ENCODE peak calls at places on chromosomes 13 and 19, in four cellular contexts. V is suprapubic skin, P is left lung, W is tibial artery. B is an unnamed sample.

GRCh38 chr13:100828226-100828625 is 153.6 kb upstream of the TMTC4 start:
- DNase-seq in V (no peak), W (no peak), P (no peak), B (no peak)

GRCh38 chr13:32255744-32256120 is 59.4 kb downstream of the ZAR1L start:
- DNase-seq in P (no peak), V (no peak), W (no peak), B (no peak)

GRCh38 chr13:99500839-99501134 is 485 bp upstream of the TM9SF2 start:
- DNase-seq in V (no peak), W (no peak), P (no peak), B (no peak)

GRCh38 chr13:108322206-108322824 is 52.8 kb downstream of the TNFSF13B start:
- DNase-seq in P (no peak), V (no peak), W (no peak), B (no peak)

GRCh38 chr13:64332048-64332447 is 2898.1 kb downstream of the PCDH9 start:
- DNase-seq in P (no peak), W (no peak), V (no peak), B (no peak)

GRCh38 chr13:113863511-113864302 is at the start of gene GAS6:
- DNase-seq in P (peak; percentile 88), V (peak; percentile 76), W (peak; percentile 86), B (no peak)

GRCh38 chr13:46845146-46845545 is 48.2 kb upstream of the ESD start:
- DNase-seq in P (no peak), V (no peak), W (no peak), B (no peak)

GRCh38 chr19:41709951-41710645 is 1.7 kb downstream of the CEACAM5 start:
- DNase-seq in V (no peak), P (no peak), W (peak; percentile 53), B (no peak)

GRCh38 chr13:24254151-24254810 is 55.1 kb upstream of the C1QTNF9 start:
- DNase-seq in W (no peak), V (no peak), P (no peak), B (no peak)

GRCh38 chr13:38685974-38686571 is 804 bp upstream of the FREM2 start:
- DNase-seq in W (no peak), V (no peak), P (peak; percentile 66), B (no peak)

GRCh38 chr13:43675577-43675976 is 111.2 kb downstream of the ENOX1 start:
- DNase-seq in V (no peak), P (peak; percentile 29), W (no peak), B (no peak)

GRCh38 chr19:41698746-41699230 is 9.6 kb upstream of the CEACAM5 start:
- DNase-seq in W (no peak), P (no peak), V (no peak), B (no peak)

GRCh38 chr13:92315265-92315664 is 911.3 kb upstream of the GPC6 start:
- DNase-seq in P (no peak), V (no peak), W (no peak), B (no peak)

GRCh38 chr19:35029737-35030256 is 473 bp upstream of the SCN1B start:
- DNase-seq in W (no peak), V (no peak), P (no peak), B (no peak)

DNA sequence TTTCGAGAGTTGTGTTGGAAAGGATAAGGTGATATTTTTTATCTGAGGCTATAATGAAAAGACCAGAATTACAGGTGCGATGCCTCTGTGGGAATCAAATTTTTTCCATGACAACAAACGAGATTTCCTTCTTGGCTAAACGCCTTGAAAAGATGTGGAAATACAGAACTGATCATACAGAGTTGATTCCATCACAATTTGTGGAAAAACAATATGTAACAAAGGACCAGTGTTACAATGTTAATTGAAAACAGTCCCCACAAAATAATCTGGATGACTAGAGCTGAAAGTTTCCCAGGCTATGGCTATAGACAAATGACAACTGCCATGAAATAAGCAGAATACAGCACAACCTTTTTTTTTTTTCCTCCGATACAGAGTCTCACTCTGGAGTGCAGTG is 628.9 kb downstream of the DIAPH3 start:
- DNase-seq in V (no peak), P (no peak), W (no peak), B (no peak)
- H3K27ac ChIP-seq in V (no peak overlapping the region), P (no peak overlapping the region), W (no peak overlapping the region), B (no peak overlapping the region)

GRCh38 chr19:6743071-6743470 is 3.6 kb downstream of the TRIP10 start:
- DNase-seq in W (no peak), V (no peak), P (peak; percentile 59), B (no peak)

GRCh38 chr19:6740589-6741348 is 1.3 kb downstream of the TRIP10 start:
- DNase-seq in W (peak; percentile 84), P (peak; percentile 90), V (peak; percentile 86), B (no peak)

GRCh38 chr19:6743714-6744380 is 4.4 kb downstream of the TRIP10 start:
- DNase-seq in V (no peak), W (no peak), P (peak; percentile 23), B (no peak)

GRCh38 chr19:6745965-6746364 is 6.5 kb downstream of the TRIP10 start:
- DNase-seq in W (no peak), P (no peak), V (no peak), B (no peak)

GRCh38 chr19:6744381-6745288 is 5.2 kb downstream of the TRIP10 start:
- DNase-seq in W (peak; percentile 97), V (peak; percentile 88), P (peak; percentile 93), B (peak; percentile 59)
- H3K4me3 ChIP-seq in W (peak overlapping the region; percentile 31), V (peak overlapping the region; percentile 21), P (peak overlapping the region; percentile 10), B (no peak overlapping the region)

GRCh38 chr19:12938054-12938535 is 314 bp upstream of the CALR start:
- DNase-seq in P (peak; percentile 98), W (peak; percentile 100), V (peak; percentile 100), B (peak; percentile 100)

GRCh38 chr19:12939292-12939606 is 840 bp downstream of the CALR start:
- DNase-seq in V (no peak), W (no peak), P (no peak), B (no peak)

GRCh38 chr19:12939908-12940533 is 1.6 kb downstream of the CALR start:
- DNase-seq in V (no peak), P (no peak), W (no peak), B (no peak)

GRCh38 chr19:12937243-12938053 is 961 bp upstream of the CALR start:
- DNase-seq in P (no peak), V (no peak), W (no peak), B (no peak)

DNA sequence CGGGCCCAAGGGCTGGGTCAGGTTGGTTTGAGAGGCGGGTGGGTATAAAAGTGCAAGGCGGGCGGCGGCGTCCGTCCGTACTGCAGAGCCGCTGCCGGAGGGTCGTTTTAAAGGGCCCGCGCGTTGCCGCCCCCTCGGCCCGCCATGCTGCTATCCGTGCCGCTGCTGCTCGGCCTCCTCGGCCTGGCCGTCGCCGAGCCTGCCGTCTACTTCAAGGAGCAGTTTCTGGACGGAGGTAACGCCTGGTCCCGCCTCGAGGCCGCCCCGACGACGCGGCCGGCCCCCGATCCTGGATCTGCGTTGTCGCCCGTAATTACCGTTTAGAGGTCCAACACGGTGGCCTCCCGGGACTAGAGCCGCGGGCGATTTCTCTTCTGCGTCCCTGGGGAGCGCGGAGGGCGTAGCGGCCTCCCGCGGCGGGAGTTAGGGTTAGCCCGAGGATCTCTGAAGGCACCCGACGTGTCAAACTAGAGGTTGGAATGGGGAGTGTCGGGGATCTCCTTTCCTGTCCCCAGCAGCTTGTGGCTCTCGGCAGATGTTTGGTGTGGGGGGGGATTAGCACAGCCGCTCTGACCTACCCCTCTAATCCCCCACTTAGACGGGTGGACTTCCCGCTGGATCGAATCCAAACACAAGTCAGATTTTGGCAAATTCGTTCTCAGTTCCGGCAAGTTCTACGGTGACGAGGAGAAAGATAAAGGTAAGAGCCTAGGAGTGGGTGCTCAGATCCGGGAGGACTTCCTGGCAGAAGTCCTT is at the start of gene CALR:
- DNase-seq in P (no peak), W (peak; percentile 79), V (no peak), B (no peak)
- TF ChIP-seq CTCF in P (peak; percentile 9), W (peak; percentile 24), V (no peak), B (peak; percentile 29)

GRCh38 chr19:17337675-17338439 is 504 bp downstream of the GTPBP3 start:
- DNase-seq in W (no peak), P (no peak), V (peak; percentile 73), B (no peak)
- H3K27ac ChIP-seq in W (peak overlapping the region; percentile 88), P (peak overlapping the region; percentile 92), V (peak overlapping the region; percentile 91), B (peak overlapping the region; percentile 98)

GRCh38 chr13:111623170-111623569 is 302.7 kb downstream of the TEX29 start:
- DNase-seq in P (no peak), V (no peak), W (no peak), B (peak; percentile 9)

GRCh38 chr13:111626371-111627305 is 306.2 kb downstream of the TEX29 start:
- DNase-seq in P (no peak), V (no peak), W (no peak), B (no peak)

GRCh38 chr13:111623743-111624505 is 303.5 kb downstream of the TEX29 start:
- DNase-seq in P (no peak), W (no peak), V (no peak), B (no peak)

GRCh38 chr13:111627596-111627995 is 307.2 kb downstream of the TEX29 start:
- DNase-seq in P (no peak), V (no peak), W (no peak), B (no peak)

GRCh38 chr13:111625526-111626315 is 305.3 kb downstream of the TEX29 start:
- DNase-seq in P (no peak), W (no peak), V (no peak), B (no peak)
- H3K4me3 ChIP-seq in P (no peak overlapping the region), W (no peak overlapping the region), V (no peak overlapping the region), B (no peak overlapping the region)

GRCh38 chr19:1057185-1057857 is 9.6 kb upstream of the ARHGAP45 start:
- DNase-seq in V (no peak), P (no peak), W (no peak), B (no peak)
- TF ChIP-seq CTCF in V (no peak), P (no peak), W (no peak), B (no peak)

DNA sequence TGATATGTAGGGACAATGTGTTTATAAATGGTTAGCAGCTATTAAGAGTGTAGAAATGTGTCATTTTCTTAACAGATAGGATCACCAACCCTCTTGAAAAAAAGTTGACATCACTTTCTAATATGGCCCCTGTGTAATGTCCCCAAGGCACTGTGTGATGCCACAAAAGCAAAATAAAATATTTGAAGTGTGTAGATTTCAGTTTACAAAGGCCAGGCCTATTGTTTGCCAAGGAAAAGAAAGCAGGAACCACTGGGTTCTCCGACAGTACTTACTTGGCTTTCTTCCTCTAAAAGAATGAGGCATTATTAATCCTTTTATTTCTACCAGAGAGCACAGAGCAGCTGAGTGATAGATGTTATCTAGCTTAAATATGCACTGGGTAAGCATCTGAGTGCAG is 10.5 kb upstream of the GJA3 start:
- DNase-seq in V (no peak), P (no peak), W (no peak), B (no peak)
- H3K27ac ChIP-seq in V (no peak overlapping the region), P (no peak overlapping the region), W (no peak overlapping the region), B (no peak overlapping the region)

DNA sequence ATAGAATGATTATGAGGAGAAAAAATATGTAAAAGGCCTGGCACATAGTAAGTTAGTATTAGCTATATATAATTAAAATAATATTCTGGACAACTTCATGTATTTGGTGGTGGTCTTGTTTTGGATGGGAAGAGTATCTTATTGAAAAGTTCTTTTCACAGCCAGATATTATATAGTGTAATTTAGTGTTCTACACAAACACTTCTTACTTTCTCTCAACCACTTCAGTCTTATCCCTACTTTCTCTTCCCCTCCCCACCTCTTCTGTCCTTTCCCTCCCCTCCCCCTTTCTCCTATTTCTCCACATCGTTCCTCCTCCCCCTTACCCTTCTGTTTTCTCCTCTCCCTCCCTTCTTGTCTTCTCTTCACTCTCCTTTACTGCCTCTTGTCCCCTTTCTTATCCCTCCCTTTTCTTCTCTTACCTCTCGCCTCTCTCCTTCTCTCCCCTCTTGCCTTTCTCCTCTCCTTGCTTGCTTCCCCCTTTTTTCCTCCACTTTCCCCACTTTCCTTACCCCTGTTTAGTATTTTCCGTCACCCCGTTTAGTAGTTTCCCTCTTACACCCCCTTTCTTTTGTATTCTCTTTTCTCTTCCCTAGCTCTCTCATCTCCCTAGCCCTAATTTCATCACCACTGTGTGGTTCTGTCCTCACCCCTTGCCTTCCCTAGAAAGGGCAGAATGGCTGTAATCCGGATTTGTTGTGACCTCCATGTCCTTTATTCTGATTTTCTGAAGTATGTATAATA is 107.2 kb upstream of the MLNR start:
- DNase-seq in W (no peak), P (no peak), V (no peak), B (no peak)
- H3K4me3 ChIP-seq in W (no peak overlapping the region), P (no peak overlapping the region), V (no peak overlapping the region), B (no peak overlapping the region)

B was measured in dorsolateral prefrontal cortex.